ENCODE peak calls at places on chromosomes 12 and 14, in four cellular contexts. V, R, F and U are unnamed samples.

GRCh38 chr12:2053675-2054070 is 886 bp downstream of the CACNA1C start:
- DNase-seq in V (no peak), R (no peak), F (no peak), U (no peak)

GRCh38 chr14:45070215-45070614 is 13.7 kb upstream of the PRPF39 start:
- DNase-seq in V (peak; percentile 17), R (no peak), F (no peak), U (no peak)

GRCh38 chr12:46360908-46361666 is 11.5 kb downstream of the SLC38A2 start:
- DNase-seq in V (no peak), R (no peak), F (no peak), U (no peak)

GRCh38 chr14:74140374-74140850 is 55.7 kb downstream of the LIN52 start:
- DNase-seq in V (no peak), R (no peak), F (peak; percentile 97), U (no peak)

GRCh38 chr14:90302529-90303303 is 29.0 kb downstream of the NRDE2 start:
- DNase-seq in V (no peak), R (no peak), F (no peak), U (no peak)

GRCh38 chr12:95215925-95216324 is 1.3 kb downstream of the FGD6 start:
- DNase-seq in V (peak; percentile 51), R (no peak), F (peak; percentile 83), U (no peak)

GRCh38 chr12:10661338-10661737 is 12.5 kb downstream of the STYK1 start:
- DNase-seq in V (peak; percentile 50), R (no peak), F (no peak), U (no peak)

GRCh38 chr12:49055092-49055491 is 5.5 kb downstream of the KMT2D start:
- DNase-seq in V (no peak), R (no peak), F (no peak), U (no peak)

GRCh38 chr12:10395390-10395998 is 5.7 kb upstream of the KLRK1 start:
- DNase-seq in V (peak; percentile 91), R (no peak), F (no peak), U (no peak)

GRCh38 chr12:62817556-62818271 is 117.2 kb downstream of the PPM1H start:
- DNase-seq in V (no peak), R (no peak), F (no peak), U (no peak)

GRCh38 chr12:70609739-70610491 is 27.3 kb downstream of the PTPRB start:
- DNase-seq in V (peak; percentile 22), R (no peak), F (no peak), U (no peak)

GRCh38 chr12:19852100-19852855 is 413.0 kb downstream of the AEBP2 start:
- DNase-seq in V (no peak), R (no peak), F (no peak), U (no peak)

GRCh38 chr12:89353188-89353822 is 1.0 kb upstream of the DUSP6 start:
- DNase-seq in V (peak; percentile 88), R (peak; percentile 28), F (peak; percentile 77), U (no peak)

GRCh38 chr12:54598966-54599365 is 10.5 kb upstream of the PPP1R1A start:
- DNase-seq in V (no peak), R (no peak), F (no peak), U (no peak)

GRCh38 chr12:1657616-1658167 is 28.7 kb downstream of the WNT5B start:
- DNase-seq in V (no peak), R (no peak), F (no peak), U (no peak)

GRCh38 chr12:101740566-101740965 is 1.3 kb upstream of the SYCP3 start:
- DNase-seq in V (no peak), R (no peak), F (peak; percentile 12), U (no peak)

GRCh38 chr14:47539065-47539464 is 136.3 kb downstream of the MDGA2 start:
- DNase-seq in V (peak; percentile 13), R (no peak), F (peak; percentile 56), U (peak; percentile 13)

GRCh38 chr12:108750471-108751402 is 19.4 kb upstream of the CORO1C start:
- DNase-seq in V (no peak), R (no peak), F (no peak), U (no peak)

GRCh38 chr12:1855241-1855640 is 34.9 kb downstream of the LRTM2 start:
- DNase-seq in V (no peak), R (no peak), F (no peak), U (no peak)

GRCh38 chr12:6118891-6119568 is 5.4 kb downstream of the VWF start:
- DNase-seq in V (no peak), R (no peak), F (no peak), U (no peak)

GRCh38 chr14:102474934-102475333 is 34.6 kb downstream of the ANKRD9 start:
- DNase-seq in V (no peak), R (no peak), F (no peak), U (no peak)

GRCh38 chr12:30972035-30972434 is 45.5 kb downstream of the TSPAN11 start:
- DNase-seq in V (no peak), R (no peak), F (no peak), U (no peak)

GRCh38 chr14:89270439-89271227 is 146.4 kb downstream of the FOXN3 start:
- DNase-seq in V (no peak), R (no peak), F (no peak), U (no peak)

GRCh38 chr14:61153436-61153835 is 127.7 kb downstream of the TMEM30B start:
- DNase-seq in V (no peak), R (no peak), F (no peak), U (no peak)

GRCh38 chr14:49863483-49864262 is 11.1 kb upstream of the NEMF start:
- DNase-seq in V (no peak), R (no peak), F (peak; percentile 80), U (no peak)

GRCh38 chr12:108884116-108885012 is 4.5 kb downstream of the DAO start:
- DNase-seq in V (peak; percentile 66), R (peak; percentile 64), F (peak; percentile 91), U (peak; percentile 54)

GRCh38 chr14:105582639-105583038 is 56.3 kb downstream of the TMEM121 start:
- DNase-seq in V (no peak), R (no peak), F (peak; percentile 43), U (no peak)

GRCh38 chr14:105999361-106000028 is 473.1 kb downstream of the TMEM121 start:
- DNase-seq in V (peak; percentile 84), R (peak; percentile 85), F (peak; percentile 88), U (no peak)

GRCh38 chr12:52389313-52390207 is 4.1 kb upstream of the KRT84 start:
- DNase-seq in V (no peak), R (no peak), F (no peak), U (no peak)

GRCh38 chr12:12804432-12804886 is 8.7 kb upstream of the DDX47 start:
- DNase-seq in V (peak; percentile 88), R (no peak), F (no peak), U (no peak)

GRCh38 chr14:98208943-98209342 is 1063.1 kb downstream of the BCL11B start:
- DNase-seq in V (no peak), R (no peak), F (no peak), U (no peak)

GRCh38 chr14:25231006-25231405 is 181.1 kb upstream of the STXBP6 start:
- DNase-seq in V (no peak), R (no peak), F (no peak), U (no peak)

GRCh38 chr12:48988030-48988649 is 10.0 kb downstream of the WNT1 start:
- DNase-seq in V (peak; percentile 66), R (peak; percentile 58), F (peak; percentile 87), U (no peak)

GRCh38 chr12:57479043-57479375 is 657 bp downstream of the ARHGAP9 start:
- DNase-seq in V (no peak), R (no peak), F (no peak), U (no peak)

DNA sequence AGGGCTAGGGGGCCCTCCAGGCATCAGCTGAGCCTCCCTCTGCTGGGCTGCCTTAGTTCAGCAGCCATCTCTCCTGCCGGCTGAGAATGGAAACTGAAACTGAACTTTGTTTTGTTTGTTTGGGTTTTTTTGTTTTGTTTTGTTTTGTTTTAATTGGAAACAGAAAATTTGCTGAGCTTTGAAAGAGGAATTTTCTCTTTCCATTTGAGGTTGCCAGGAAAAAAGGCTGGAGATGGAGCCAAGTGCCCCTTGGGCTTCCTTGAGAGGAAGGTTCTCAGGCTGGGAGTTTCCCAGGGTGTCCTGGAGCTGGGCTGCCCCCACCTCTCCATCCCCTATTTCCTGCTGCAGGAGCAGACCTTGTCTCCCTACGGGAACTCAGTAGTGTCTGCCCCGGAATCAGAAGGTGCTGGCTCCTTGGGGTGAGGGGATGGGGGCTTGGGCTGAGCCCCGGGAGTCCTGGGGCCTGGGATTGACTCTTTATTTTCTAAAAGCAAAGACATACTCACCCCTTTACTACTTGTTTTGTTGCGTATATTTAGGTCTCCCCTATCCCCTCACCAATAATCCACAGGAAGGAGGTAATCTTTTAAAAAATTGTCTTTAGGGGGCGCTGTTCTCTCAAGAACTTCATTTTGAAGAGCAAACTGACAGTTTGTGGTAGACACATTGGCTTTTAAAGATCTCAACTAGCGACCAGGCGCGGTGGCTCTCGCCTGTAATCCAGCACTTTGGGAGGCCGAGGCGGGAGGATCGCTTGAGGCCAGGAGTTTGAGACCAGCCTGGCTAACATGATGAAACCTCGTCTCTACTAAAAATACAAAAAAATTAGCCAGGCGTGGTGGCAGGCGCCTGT is 21.3 kb upstream of the OASL start:
- DNase-seq in V (peak; percentile 76), R (peak; percentile 74), F (peak; percentile 92), U (peak; percentile 22)
- H3K4me3 ChIP-seq in V (peak overlapping the region; percentile 11), R (peak overlapping the region; percentile 68), F (peak overlapping the region; percentile 49), U (no peak overlapping the region)

GRCh38 chr12:97561321-97562230 is 99.0 kb downstream of the RMST start:
- DNase-seq in V (no peak), R (no peak), F (peak; percentile 69), U (no peak)

GRCh38 chr12:97556201-97556824 is 93.7 kb downstream of the RMST start:
- DNase-seq in V (no peak), R (peak; percentile 10), F (no peak), U (no peak)

GRCh38 chr12:97557116-97557515 is 94.5 kb downstream of the RMST start:
- DNase-seq in V (no peak), R (no peak), F (no peak), U (no peak)

GRCh38 chr12:97560766-97561165 is 98.2 kb downstream of the RMST start:
- DNase-seq in V (no peak), R (no peak), F (no peak), U (no peak)

DNA sequence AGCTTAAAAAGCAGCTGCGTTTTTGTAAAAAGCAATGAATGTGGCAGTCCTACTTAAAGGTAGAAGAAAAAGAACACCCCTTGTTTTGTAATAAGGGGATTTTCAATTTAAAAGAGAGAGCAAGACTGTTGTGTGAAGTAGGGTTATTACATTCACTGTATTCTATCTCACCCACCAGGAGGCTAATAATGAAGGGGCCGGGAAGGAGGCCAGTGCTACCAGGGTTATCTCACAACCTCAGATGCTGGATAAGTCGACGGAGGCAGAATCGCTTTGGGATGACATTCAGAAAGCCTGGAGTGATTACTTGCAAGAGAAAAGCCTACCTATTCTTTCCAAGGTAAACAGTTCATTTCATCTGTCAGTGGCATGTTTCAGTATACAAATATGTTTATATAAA is 97.8 kb downstream of the RMST start:
- DNase-seq in V (no peak), R (no peak), F (no peak), U (no peak)
- H3K4me1 ChIP-seq in V (no peaks in the 10 kb centered on the region), R (no peaks in the 10 kb centered on the region), F (peaks cover 65% of the 10 kb centered on the region), U (peaks cover 6% of the 10 kb centered on the region)

GRCh38 chr12:124537525-124538193 is 29.8 kb downstream of the NCOR2 start:
- DNase-seq in V (no peak), R (no peak), F (no peak), U (no peak)
- H3K27ac ChIP-seq in V (no peak overlapping the region), R (no peak overlapping the region), F (no peak overlapping the region), U (no peak overlapping the region)

GRCh38 chr12:106760184-106760531 is 14.3 kb upstream of the RIC8B start:
- DNase-seq in V (no peak), R (no peak), F (peak; percentile 94), U (no peak)
- H3K4me3 ChIP-seq in V (no peak overlapping the region), R (no peak overlapping the region), F (peak overlapping the region; percentile 61), U (no peak overlapping the region)